ENCODE peak calls at places on chromosomes 1 and 21, in seven cellular contexts. U, Q, O, K, G, X and E are unnamed samples.

GRCh38 chr1:210330279-210330866 is 1.7 kb downstream of the HHAT start:
- DNase-seq in U (no peak), Q (no peak), O (no peak), K (no peak), G (no peak), X (no peak), E (peak)

GRCh38 chr1:184509105-184509504 is 122.3 kb downstream of the C1orf21 start:
- DNase-seq in U (no peak), Q (no peak), O (no peak), K (no peak), G (no peak), X (no peak), E (no peak)

GRCh38 chr1:22773981-22774471 is 63.4 kb downstream of the EPHB2 start:
- DNase-seq in U (no peak), Q (no peak), O (no peak), K (no peak), G (no peak), X (peak), E (no peak)

GRCh38 chr1:113683384-113684152 is 75.7 kb downstream of the PHTF1 start:
- DNase-seq in U (no peak), Q (no peak), O (no peak), K (no peak), G (no peak), X (peak), E (no peak)

GRCh38 chr1:41933106-41933505 is 14.4 kb upstream of the HIVEP3 start:
- DNase-seq in U (no peak), Q (no peak), O (no peak), K (no peak), G (no peak), X (no peak), E (no peak)

GRCh38 chr1:43034778-43035177 is 76.1 kb upstream of the SLC2A1 start:
- DNase-seq in U (no peak), Q (no peak), O (no peak), K (no peak), G (no peak), X (no peak), E (no peak)

GRCh38 chr1:6612641-6613360 is 730 bp upstream of the PHF13 start:
- DNase-seq in U (peak), Q (no peak), O (no peak), K (peak), G (peak), X (peak), E (peak)

GRCh38 chr1:160400646-160401486 is 502 bp downstream of the VANGL2 start:
- DNase-seq in U (no peak), Q (peak), O (no peak), K (peak), G (peak), X (no peak), E (peak)

GRCh38 chr21:31557956-31558838 is 101.3 kb upstream of the SOD1 start:
- DNase-seq in U (peak), Q (peak), O (no peak), K (peak), G (no peak), X (no peak), E (peak)

GRCh38 chr1:19458815-19459417 is 26.4 kb downstream of the CAPZB start:
- DNase-seq in U (no peak), Q (no peak), O (no peak), K (no peak), G (no peak), X (no peak), E (no peak)

GRCh38 chr1:209989525-209989924 is 51.5 kb downstream of the SYT14 start:
- DNase-seq in U (peak), Q (no peak), O (no peak), K (no peak), G (peak), X (peak), E (peak)

GRCh38 chr1:69861641-69862040 is 293.9 kb downstream of the LRRC7 start:
- DNase-seq in U (no peak), Q (no peak), O (no peak), K (no peak), G (no peak), X (no peak), E (no peak)

GRCh38 chr1:207103892-207104373 is at the start of gene C4BPA:
- DNase-seq in U (no peak), Q (no peak), O (no peak), K (no peak), G (no peak), X (no peak), E (peak)

GRCh38 chr1:6727535-6727934 is 25.9 kb upstream of the DNAJC11 start:
- DNase-seq in U (peak), Q (peak), O (peak), K (peak), G (peak), X (peak), E (peak)

GRCh38 chr1:226646026-226646869 is 92.8 kb downstream of the ITPKB start:
- DNase-seq in U (peak), Q (no peak), O (no peak), K (no peak), G (no peak), X (no peak), E (peak)

GRCh38 chr1:15848143-15848928 is 829 bp downstream of the SPEN start:
- DNase-seq in U (no peak), Q (peak), O (no peak), K (peak), G (peak), X (peak), E (peak)

GRCh38 chr1:169326644-169327316 is 40.8 kb downstream of the NME7 start:
- DNase-seq in U (peak), Q (no peak), O (no peak), K (no peak), G (no peak), X (peak), E (no peak)

GRCh38 chr1:185645686-185646085 is 88.5 kb upstream of the HMCN1 start:
- DNase-seq in U (no peak), Q (no peak), O (no peak), K (no peak), G (no peak), X (no peak), E (no peak)

GRCh38 chr21:23986214-23986613 is 1621.1 kb downstream of the MRPL39 start:
- DNase-seq in U (no peak), Q (no peak), O (no peak), K (no peak), G (no peak), X (no peak), E (no peak)

GRCh38 chr21:8989883-8990325 is 1531.5 kb upstream of the TPTE start:
- DNase-seq in U (peak), Q (no peak), O (no peak), K (peak), G (peak), X (peak), E (no peak)

GRCh38 chr1:153612755-153613331 is at the start of gene S100A16:
- DNase-seq in U (peak), Q (no peak), O (peak), K (peak), G (peak), X (peak), E (peak)

GRCh38 chr1:234874291-234875288 is 254.0 kb downstream of the TOMM20 start:
- DNase-seq in U (no peak), Q (no peak), O (no peak), K (no peak), G (peak), X (no peak), E (peak)

GRCh38 chr1:193060938-193061337 is 1.5 kb downstream of the RO60 start:
- DNase-seq in U (no peak), Q (no peak), O (no peak), K (no peak), G (no peak), X (peak), E (peak)

GRCh38 chr1:244603498-244603897 is 49.4 kb upstream of the DESI2 start:
- DNase-seq in U (peak), Q (no peak), O (peak), K (peak), G (peak), X (peak), E (peak)

GRCh38 chr1:85024736-85025135 is 23.6 kb downstream of the MCOLN3 start:
- DNase-seq in U (no peak), Q (no peak), O (no peak), K (peak), G (no peak), X (no peak), E (no peak)

GRCh38 chr1:36093226-36093625 is 4.5 kb downstream of the ADPRS start:
- DNase-seq in U (no peak), Q (no peak), O (no peak), K (no peak), G (no peak), X (no peak), E (no peak)

GRCh38 chr1:167935252-167936067 is 1.0 kb upstream of the DCAF6 start:
- DNase-seq in U (peak), Q (peak), O (no peak), K (peak), G (no peak), X (peak), E (peak)

GRCh38 chr1:109060707-109061106 is 15.1 kb downstream of the TAF13 start:
- DNase-seq in U (no peak), Q (no peak), O (no peak), K (no peak), G (no peak), X (no peak), E (no peak)

GRCh38 chr1:53172751-53173498 is 23.7 kb upstream of the CPT2 start:
- DNase-seq in U (peak), Q (no peak), O (no peak), K (peak), G (no peak), X (no peak), E (no peak)

GRCh38 chr1:228289239-228289849 is 81.5 kb downstream of the OBSCN start:
- DNase-seq in U (no peak), Q (no peak), O (no peak), K (no peak), G (no peak), X (no peak), E (no peak)

GRCh38 chr1:234975941-234976871 is 152.4 kb downstream of the TOMM20 start:
- DNase-seq in U (no peak), Q (no peak), O (no peak), K (no peak), G (no peak), X (no peak), E (no peak)

GRCh38 chr1:16677552-16678423 is 11.0 kb upstream of the RNU1-3 start:
- DNase-seq in U (peak), Q (peak), O (peak), K (peak), G (peak), X (peak), E (no peak)

GRCh38 chr1:44012941-44013609 is 18.2 kb downstream of the SLC6A9 start:
- DNase-seq in U (no peak), Q (no peak), O (no peak), K (no peak), G (no peak), X (no peak), E (no peak)

GRCh38 chr1:200033511-200034261 is 6.2 kb downstream of the NR5A2 start:
- DNase-seq in U (no peak), Q (no peak), O (no peak), K (peak), G (no peak), X (no peak), E (peak)

GRCh38 chr1:232812560-232812959 is 7.3 kb downstream of the MAP10 start:
- DNase-seq in U (no peak), Q (no peak), O (no peak), K (no peak), G (no peak), X (no peak), E (no peak)
- H2AFZ ChIP-seq in U (no peak), Q (no peak), O (no peak), K (no peak), G (no peak), X (no peak), E (no peak)

GRCh38 chr21:46472246-46472645 is 13.6 kb downstream of the DIP2A start:
- DNase-seq in U (no peak), Q (no peak), O (no peak), K (no peak), G (no peak), X (peak), E (no peak)
- H2AFZ ChIP-seq in U (no peak), Q (no peak), O (no peak), K (no peak), G (no peak), X (no peak), E (no peak)

DNA sequence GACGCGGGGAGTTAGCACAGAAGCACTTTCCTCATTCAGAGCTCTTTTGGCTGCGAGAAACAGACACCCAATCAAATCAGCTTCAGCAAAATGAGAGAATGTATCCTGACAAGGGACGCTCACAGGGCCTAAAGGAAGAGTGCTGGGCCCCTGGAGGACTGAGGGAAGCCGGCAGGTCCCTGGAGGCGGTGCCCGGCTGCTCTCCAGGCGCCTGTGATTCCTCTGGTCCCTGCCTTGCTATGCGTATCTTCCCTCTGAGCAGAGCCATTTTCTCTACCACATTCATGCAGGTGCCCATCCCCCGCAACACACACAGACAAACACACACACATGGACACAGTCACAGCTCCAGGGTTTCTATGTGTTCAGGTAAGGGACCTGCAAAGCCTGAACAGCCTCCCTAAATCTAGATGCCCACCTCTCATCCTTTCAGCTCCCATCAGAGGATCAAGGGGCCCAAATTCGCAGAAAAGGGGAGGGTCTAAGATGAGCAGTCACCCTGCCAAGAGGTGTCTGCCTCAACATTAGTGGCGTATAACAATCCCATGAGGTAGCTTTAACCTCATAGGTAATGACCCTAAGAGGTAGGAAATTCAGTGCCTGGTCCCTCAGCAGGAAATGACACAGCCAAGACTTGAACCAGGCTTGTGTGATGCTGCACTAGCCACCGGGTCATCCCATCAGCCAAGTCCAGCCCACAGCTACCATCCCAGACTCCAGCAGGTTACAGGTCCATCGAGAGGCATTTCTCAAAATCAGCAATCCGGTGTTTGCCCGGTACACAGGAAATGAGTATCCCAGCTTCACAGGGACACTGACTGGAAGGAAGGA is 29.0 kb downstream of the PTAFR start:
- DNase-seq in U (peak), Q (no peak), O (no peak), K (peak), G (no peak), X (no peak), E (no peak)
- H2AFZ ChIP-seq in U (no peak), Q (no peak), O (no peak), K (peak), G (peak), X (no peak), E (no peak)

GRCh38 chr1:67738401-67738800 is 53.4 kb downstream of the GADD45A start:
- DNase-seq in U (no peak), Q (no peak), O (no peak), K (no peak), G (no peak), X (no peak), E (no peak)
- H2AFZ ChIP-seq in U (no peak), Q (no peak), O (no peak), K (no peak), G (no peak), X (no peak), E (no peak)

GRCh38 chr1:218347316-218347712 is 2.2 kb downstream of the TGFB2 start:
- DNase-seq in U (peak), Q (no peak), O (no peak), K (peak), G (no peak), X (no peak), E (peak)
- H2AFZ ChIP-seq in U (peak), Q (no peak), O (no peak), K (peak), G (no peak), X (peak), E (peak)

GRCh38 chr1:241883159-241883558 is 35.2 kb downstream of the EXO1 start:
- DNase-seq in U (no peak), Q (no peak), O (no peak), K (no peak), G (no peak), X (no peak), E (no peak)
- H2AFZ ChIP-seq in U (no peak), Q (no peak), O (no peak), K (no peak), G (no peak), X (no peak), E (no peak)

DNA sequence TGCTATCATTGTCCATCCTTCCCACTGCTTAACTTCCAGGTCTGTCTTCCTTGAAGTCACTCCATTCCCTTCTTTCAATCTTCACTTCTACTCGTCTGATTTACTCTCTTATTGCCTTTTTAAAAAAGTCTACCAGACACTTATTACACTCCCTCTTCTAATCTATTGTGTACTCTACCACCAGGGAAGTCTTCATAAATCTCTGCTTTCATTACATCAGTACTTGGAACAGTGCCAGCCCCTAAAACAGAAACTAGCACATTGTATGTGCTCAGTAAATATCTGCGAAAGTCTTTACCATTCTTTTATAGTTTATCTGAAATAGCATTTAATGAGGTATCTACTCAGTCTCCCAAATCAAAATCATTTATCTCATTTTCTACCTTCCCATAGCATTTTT is 236.4 kb downstream of the USH2A start:
- DNase-seq in U (peak), Q (no peak), O (no peak), K (no peak), G (no peak), X (no peak), E (peak)
- H2AFZ ChIP-seq in U (no peak), Q (no peak), O (no peak), K (no peak), G (no peak), X (no peak), E (no peak)

GRCh38 chr1:180975551-180975950 is 47.1 kb downstream of the STX6 start:
- DNase-seq in U (no peak), Q (no peak), O (no peak), K (no peak), G (no peak), X (no peak), E (no peak)
- H2AFZ ChIP-seq in U (no peak), Q (no peak), O (no peak), K (no peak), G (no peak), X (no peak), E (no peak)

GRCh38 chr1:86239490-86239889 is 82.9 kb upstream of the COL24A1 start:
- DNase-seq in U (no peak), Q (no peak), O (no peak), K (no peak), G (no peak), X (no peak), E (no peak)
- H2AFZ ChIP-seq in U (no peak), Q (no peak), O (no peak), K (no peak), G (no peak), X (no peak), E (no peak)

GRCh38 chr1:28370220-28371010 is 875 bp downstream of the PHACTR4 start:
- DNase-seq in U (peak), Q (peak), O (no peak), K (peak), G (no peak), X (no peak), E (no peak)
- H2AFZ ChIP-seq in U (peak), Q (peak), O (no peak), K (no peak), G (peak), X (peak), E (peak)